ENCODE peak calls at places on chromosomes 6 and 20, in five cellular contexts. H is dorsolateral prefrontal cortex; F is mammary epithelial cell; Y is IMR-90; S is CD8-positive, alpha-beta T cell. B is an unnamed sample.

GRCh38 chr20:33211817-33212424 is 5.2 kb upstream of the BPIFA3 start:
- DNase-seq in S (peak; percentile 18), F (peak; percentile 44), Y (peak; percentile 33), H (peak; percentile 43), B (no peak)

GRCh38 chr20:23048283-23049200 is 930 bp downstream of the THBD start:
- DNase-seq in S (no peak), H (no peak), F (peak; percentile 39), Y (peak; percentile 1), B (peak; percentile 69)

GRCh38 chr20:11734431-11734830 is 183.3 kb upstream of the BTBD3 start:
- DNase-seq in H (no peak), Y (no peak), F (no peak), S (no peak), B (no peak)

GRCh38 chr20:14525439-14525838 is 188.0 kb upstream of the FLRT3 start:
- DNase-seq in F (no peak), S (no peak), H (no peak), Y (no peak), B (no peak)

GRCh38 chr20:39880890-39881289 is 808.1 kb downstream of the MAFB start:
- DNase-seq in Y (no peak), S (no peak), H (no peak), F (peak; percentile 62), B (no peak)

GRCh38 chr6:149896491-149896890 is 1.4 kb downstream of the RAET1E start:
- DNase-seq in F (no peak), Y (peak; percentile 52), S (no peak), H (no peak), B (no peak)

GRCh38 chr6:159184559-159184958 is 15.4 kb downstream of the FNDC1 start:
- DNase-seq in S (no peak), Y (no peak), F (peak; percentile 34), H (no peak), B (no peak)

GRCh38 chr20:47204008-47204745 is 152.3 kb downstream of the ZMYND8 start:
- DNase-seq in Y (peak; percentile 87), H (no peak), F (peak; percentile 93), S (no peak), B (no peak)

GRCh38 chr20:5434116-5434515 is 117.4 kb upstream of the PROKR2 start:
- DNase-seq in Y (no peak), S (no peak), F (no peak), H (peak; percentile 51), B (no peak)

GRCh38 chr6:4134841-4135664 is at the start of gene ECI2:
- DNase-seq in Y (peak; percentile 27), S (no peak), H (no peak), F (peak; percentile 63), B (peak; percentile 78)

GRCh38 chr6:13334953-13335352 is 6.6 kb upstream of the TBC1D7 start:
- DNase-seq in H (no peak), Y (no peak), F (no peak), S (no peak), B (no peak)

GRCh38 chr6:1416820-1417219 is 27.4 kb downstream of the FOXF2 start:
- DNase-seq in Y (no peak), F (no peak), S (no peak), H (no peak), B (no peak)

GRCh38 chr6:50825375-50826036 is 6.8 kb downstream of the TFAP2B start:
- DNase-seq in H (no peak), Y (no peak), F (no peak), S (no peak), B (no peak)

GRCh38 chr6:116572162-116572561 is 858 bp downstream of the RWDD1 start:
- DNase-seq in F (peak; percentile 23), H (no peak), Y (peak; percentile 55), S (no peak), B (peak; percentile 17)

GRCh38 chr20:47360207-47360488 is 3.6 kb upstream of the ZMYND8 start:
- DNase-seq in H (no peak), F (peak; percentile 95), Y (peak; percentile 64), S (no peak), B (no peak)

DNA sequence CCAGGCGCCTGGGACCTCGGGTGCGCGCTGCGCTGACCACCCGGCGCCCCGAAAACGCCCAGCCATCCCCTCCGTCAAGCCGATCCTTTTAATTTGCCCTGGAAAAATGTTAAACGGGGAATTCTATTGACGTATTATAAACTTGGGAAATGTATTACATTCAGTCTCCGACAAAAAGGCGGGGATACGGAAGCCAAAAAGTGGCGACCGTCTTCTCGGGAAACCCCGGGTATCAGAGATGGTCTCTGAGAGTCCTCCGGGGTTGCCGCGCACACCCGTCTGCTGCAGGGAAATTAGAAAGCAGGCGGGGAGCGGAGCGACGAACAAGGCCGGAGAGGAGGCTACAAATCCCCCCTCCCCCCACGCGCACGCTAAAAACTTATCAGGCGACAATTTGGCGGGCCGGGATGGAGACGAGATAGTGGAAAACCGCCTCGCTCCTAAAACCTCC is 1.5 kb downstream of the SALL4 start:
- DNase-seq in F (peak; percentile 7), S (no peak), H (no peak), Y (no peak), B (no peak)
- H3K27me3 ChIP-seq in F (peaks cover 17% of the 10 kb centered on the region), S (peaks cover 3% of the 10 kb centered on the region), H (peaks cover 39% of the 10 kb centered on the region), Y (peaks cover 25% of the 10 kb centered on the region), B (peaks cover 95% of the 10 kb centered on the region)

GRCh38 chr6:27544612-27545260 is 71.8 kb upstream of the ZNF184 start:
- DNase-seq in H (no peak), F (no peak), S (no peak), Y (no peak), B (no peak)

GRCh38 chr6:27542485-27542884 is 69.6 kb upstream of the ZNF184 start:
- DNase-seq in S (no peak), F (no peak), Y (no peak), H (no peak), B (no peak)

GRCh38 chr6:27547157-27548075 is 74.5 kb upstream of the ZNF184 start:
- DNase-seq in Y (peak; percentile 68), F (peak; percentile 71), S (no peak), H (no peak), B (no peak)

GRCh38 chr6:27546522-27546921 is 73.6 kb upstream of the ZNF184 start:
- DNase-seq in H (no peak), F (no peak), S (no peak), Y (no peak), B (no peak)

DNA sequence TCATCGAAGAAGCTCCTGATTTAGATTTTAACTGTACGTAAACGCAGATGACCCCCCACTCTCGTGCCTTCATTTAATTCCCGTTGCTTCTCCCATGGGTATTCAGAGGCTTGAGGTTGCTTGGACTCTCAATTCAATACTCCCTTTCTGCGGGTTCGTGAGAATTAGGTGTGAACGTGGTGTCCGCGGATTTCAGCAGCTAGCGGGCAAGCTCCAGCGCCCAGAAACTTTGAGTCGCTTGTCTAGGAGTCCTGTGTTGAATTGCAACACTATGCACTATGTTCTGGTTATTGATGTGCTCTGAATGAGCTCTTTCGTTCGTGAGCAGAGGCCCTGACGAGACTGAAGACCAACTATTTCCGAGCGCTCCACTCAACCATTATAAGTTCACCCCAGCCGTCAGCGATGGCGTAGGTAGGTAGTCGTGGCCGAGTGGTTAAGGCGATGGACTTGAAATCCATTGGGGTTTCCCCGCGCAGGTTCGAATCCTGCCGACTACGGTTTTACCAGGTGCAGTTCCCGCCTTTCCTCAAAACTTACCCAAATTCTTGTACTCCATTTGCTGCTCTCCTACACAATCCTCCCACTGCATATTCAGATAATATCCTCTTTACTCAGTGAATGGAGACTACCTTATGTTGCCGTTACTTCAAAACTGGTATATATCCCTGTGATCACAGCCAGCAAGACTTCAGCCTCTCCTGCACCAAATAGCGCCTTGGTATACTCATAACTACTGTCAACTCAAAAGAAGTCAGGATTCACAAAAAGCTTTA is 72.6 kb upstream of the ZNF184 start:
- DNase-seq in Y (peak; percentile 76), H (no peak), S (no peak), F (peak; percentile 93), B (no peak)
- H3K4me3 ChIP-seq in Y (peak overlapping the region; percentile 50), H (no peak overlapping the region), S (no peak overlapping the region), F (peak overlapping the region; percentile 51), B (peak overlapping the region; percentile 38)

GRCh38 chr6:166769648-166770047 is 142.6 kb upstream of the RPS6KA2 start:
- DNase-seq in H (no peak), Y (no peak), F (no peak), S (no peak), B (no peak)

GRCh38 chr6:166772518-166772917 is 145.5 kb upstream of the RPS6KA2 start:
- DNase-seq in F (no peak), S (no peak), Y (no peak), H (no peak), B (no peak)

GRCh38 chr6:166768761-166769160 is 141.7 kb upstream of the RPS6KA2 start:
- DNase-seq in Y (no peak), H (no peak), F (no peak), S (no peak), B (no peak)

GRCh38 chr6:166771701-166772100 is 144.7 kb upstream of the RPS6KA2 start:
- DNase-seq in S (no peak), Y (no peak), H (no peak), F (no peak), B (no peak)

DNA sequence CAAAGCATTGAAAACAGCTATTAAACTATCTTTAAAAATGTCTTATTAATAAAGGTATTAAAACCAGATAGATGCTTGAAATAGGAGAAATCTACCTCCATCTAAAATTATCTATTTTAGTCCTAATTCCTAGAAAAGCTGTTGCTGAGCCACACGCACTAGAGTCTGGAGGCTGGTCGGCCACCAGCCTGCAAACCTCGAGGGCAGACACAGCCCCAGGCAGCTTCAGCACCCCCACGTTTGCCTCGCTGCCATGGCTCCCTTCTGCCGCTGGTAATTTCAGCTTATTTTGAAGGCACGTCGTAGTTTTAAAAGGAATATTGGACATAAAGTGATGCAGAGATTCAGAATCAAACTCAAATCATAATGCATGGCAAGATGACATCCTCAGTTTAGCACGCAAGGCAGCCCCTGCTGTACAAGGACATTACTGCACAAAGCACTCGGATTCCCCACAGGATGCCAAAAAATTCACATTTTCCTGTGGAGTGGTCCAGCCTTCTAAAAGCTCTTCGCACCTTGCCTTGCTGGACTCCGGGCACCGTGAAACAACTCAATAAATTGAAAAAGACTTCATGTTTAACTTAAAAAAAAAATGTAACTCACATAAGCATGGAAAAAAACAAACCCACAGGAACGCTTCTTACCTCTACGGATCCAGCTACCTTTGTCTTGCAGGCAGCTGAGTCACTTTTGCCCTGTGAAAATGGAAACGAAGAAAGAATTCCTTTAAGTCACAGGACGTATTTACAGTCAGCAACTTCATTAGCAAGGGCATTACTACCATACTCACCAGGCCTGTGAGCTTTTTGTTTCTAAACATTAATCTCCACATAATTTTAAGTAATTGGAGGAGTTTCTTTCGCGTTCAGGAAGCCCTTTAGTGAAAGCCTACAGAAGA is 143.4 kb upstream of the RPS6KA2 start:
- DNase-seq in S (no peak), H (no peak), Y (peak; percentile 10), F (no peak), B (no peak)
- TF ChIP-seq CTCF in S (no peak), H (no peak), Y (peak; percentile 30), F (no peak), B (no peak)

DNA sequence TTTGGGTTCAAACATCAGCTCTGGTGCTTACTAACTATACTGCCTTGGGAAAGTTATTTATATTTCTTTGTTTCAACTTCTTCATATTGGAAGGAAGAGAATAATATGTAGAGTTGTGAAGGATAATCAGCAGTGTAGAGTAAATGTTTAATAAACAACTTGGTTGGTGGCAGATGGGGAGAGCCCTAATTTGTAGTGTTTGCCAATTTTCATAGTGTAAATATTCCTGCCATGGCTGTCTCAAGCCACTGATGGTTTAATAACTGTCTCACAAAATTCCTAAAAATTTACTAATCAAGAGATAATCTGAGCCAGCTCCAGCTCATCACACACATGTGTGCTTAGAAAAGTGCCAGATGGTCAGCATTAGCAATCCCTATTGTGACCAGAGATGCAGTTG is at the start of gene OR2H2:
- DNase-seq in Y (no peak), S (no peak), F (no peak), H (no peak), B (no peak)
- H3K27me3 ChIP-seq in Y (no peaks in the 10 kb centered on the region), S (no peaks in the 10 kb centered on the region), F (no peaks in the 10 kb centered on the region), H (no peaks in the 10 kb centered on the region), B (peaks cover 77% of the 10 kb centered on the region)